ENCODE peak calls at places on chromosomes 6 and 20, in five cellular contexts. K is GM12878, D is A549, F is K562, O is HepG2. S is an unnamed sample.

GRCh38 chr20:21725892-21726291 is 20.4 kb downstream of the PAX1 start:
- DNase-seq in D (no peak), F (no peak), K (no peak), O (no peak), S (peak; percentile 70)

GRCh38 chr20:40938020-40938419 is 90.6 kb upstream of the TOP1 start:
- DNase-seq in O (no peak), F (peak; percentile 34), K (no peak), D (peak; percentile 12), S (peak; percentile 64)

GRCh38 chr6:30885481-30885998 is 1.2 kb downstream of the DDR1 start:
- DNase-seq in F (peak; percentile 36), D (peak; percentile 60), K (no peak), O (peak; percentile 70), S (peak; percentile 24)

GRCh38 chr6:51466427-51466826 is 621.0 kb downstream of the PKHD1 start:
- DNase-seq in K (no peak), D (no peak), F (no peak), O (no peak), S (peak; percentile 17)

GRCh38 chr6:163490826-163491577 is 76.5 kb downstream of the QKI start:
- DNase-seq in O (no peak), K (no peak), D (peak; percentile 74), F (no peak), S (peak; percentile 44)

GRCh38 chr20:63014710-63015109 is 7.9 kb upstream of the BHLHE23 start:
- DNase-seq in F (no peak), O (no peak), K (no peak), D (no peak), S (peak; percentile 95)

GRCh38 chr6:92044312-92044711 is 1375.0 kb downstream of the EPHA7 start:
- DNase-seq in F (no peak), O (no peak), K (no peak), D (no peak), S (no peak)

GRCh38 chr6:149867876-149868640 is 3.9 kb upstream of the LRP11 start:
- DNase-seq in D (no peak), O (peak; percentile 59), K (no peak), F (peak; percentile 73), S (peak; percentile 91)

GRCh38 chr6:44646355-44646754 is 258.8 kb downstream of the CDC5L start:
- DNase-seq in O (no peak), F (no peak), K (no peak), D (no peak), S (no peak)

GRCh38 chr20:12237772-12238171 is 320.1 kb downstream of the BTBD3 start:
- DNase-seq in F (no peak), D (no peak), K (no peak), O (no peak), S (no peak)

GRCh38 chr6:57068066-57068465 is 21.6 kb downstream of the KIAA1586 start:
- DNase-seq in O (no peak), K (no peak), F (no peak), D (no peak), S (no peak)

DNA sequence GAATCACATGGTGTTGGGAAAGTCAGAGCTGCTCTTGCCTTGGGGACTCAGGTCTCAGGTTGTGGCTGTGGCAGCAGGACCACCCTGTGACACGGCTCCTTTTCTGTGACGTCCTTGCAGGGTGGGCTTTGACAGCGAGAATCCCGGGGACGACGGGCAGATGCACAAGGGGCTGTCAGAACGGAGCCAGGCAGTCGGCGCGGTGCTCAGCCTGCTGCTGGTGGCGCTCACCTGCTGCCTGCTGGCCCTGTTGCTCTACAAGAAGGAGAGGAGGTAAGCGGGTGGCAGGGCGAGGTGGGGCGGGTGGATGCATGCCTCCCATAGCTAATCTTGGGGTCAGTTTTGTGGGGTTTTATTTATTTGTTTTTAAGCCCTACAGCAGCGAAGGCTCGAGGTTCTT is 19.2 kb upstream of the SLC22A1 start:
- DNase-seq in D (no peak), K (no peak), O (no peak), F (no peak), S (no peak)
- TF ChIP-seq JUNB in D (no peak), K (no peak), O (no peak), F (no peak), S (no peak)

GRCh38 chr20:52439385-52439784 is 247.8 kb upstream of the ZFP64 start:
- DNase-seq in D (no peak), O (no peak), K (no peak), F (no peak), S (no peak)
- TF ChIP-seq REST in D (no peak), O (no peak), K (no peak), F (no peak), S (no peak)

GRCh38 chr6:1705183-1705582 is 95.5 kb downstream of the FOXC1 start:
- DNase-seq in D (no peak), K (no peak), O (no peak), F (no peak), S (no peak)
- TF ChIP-seq JUNB in D (no peak), K (no peak), O (no peak), F (no peak), S (no peak)

GRCh38 chr6:118488631-118489030 is 59.5 kb upstream of the PLN start:
- DNase-seq in F (no peak), D (no peak), K (no peak), O (no peak), S (no peak)
- TF ChIP-seq REST in F (no peak), D (no peak), K (no peak), O (no peak), S (no peak)

DNA sequence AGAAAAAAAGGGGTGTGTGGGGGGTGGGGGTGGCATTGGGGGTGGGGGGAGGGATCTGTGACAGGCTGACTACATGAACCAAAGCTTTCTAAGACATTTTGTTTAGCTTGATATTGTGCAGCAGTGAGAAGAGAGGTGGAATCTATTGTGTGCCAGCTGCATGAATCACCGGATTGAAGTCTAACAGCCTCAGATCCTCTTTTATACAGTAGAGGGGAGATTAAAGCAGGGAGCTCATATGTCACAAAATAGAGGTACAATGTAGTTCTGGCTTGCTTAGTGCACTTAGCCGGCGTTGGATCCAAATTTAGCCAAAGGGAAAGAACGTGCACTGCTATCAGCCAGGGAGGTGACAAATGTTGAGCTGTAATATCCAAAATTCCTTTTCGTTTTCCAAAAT is 404.2 kb upstream of the CITED2 start:
- DNase-seq in K (no peak), F (no peak), D (no peak), O (no peak), S (no peak)
- TF ChIP-seq JUNB in K (no peak), F (no peak), D (no peak), O (no peak), S (no peak)